ENCODE peak calls at places on chromosome 17, in ten cellular contexts. G is CD8-positive, alpha-beta T cell; N is left ventricle myocardium inferior; D is Peyer's patch; F is aorta; M is body of pancreas; B is A549; P is CD8-positive, alpha-beta memory T cell; R is mucosa of descending colon; Y is MM.1S. X is an unnamed sample. For H3K4me1, the result is how much of the 10 kb centered on the place peaks cover.

GRCh38 chr17:7328840-7329359 is at the start of gene NEURL4:
- DNase-seq in G (peak), N (no peak), D (peak), F (no peak), M (no peak), B (peak), P (no peak), R (no peak), Y (peak), X (no peak)

GRCh38 chr17:50687200-50688066 is 20.3 kb downstream of the ANKRD40 start:
- DNase-seq in G (no peak), N (no peak), D (no peak), F (no peak), M (no peak), B (no peak), P (no peak), R (no peak), Y (no peak), X (peak)

GRCh38 chr17:81386646-81387234 is 8.5 kb upstream of the BAHCC1 start:
- DNase-seq in G (no peak), N (peak), D (no peak), F (no peak), M (peak), B (no peak), P (no peak), R (peak), Y (no peak), X (no peak)

GRCh38 chr17:67044016-67044772 is at the start of gene CACNG1:
- DNase-seq in G (no peak), N (no peak), D (no peak), F (no peak), M (no peak), B (no peak), P (no peak), R (no peak), Y (no peak), X (no peak)

GRCh38 chr17:42214156-42214555 is 19.9 kb upstream of the GHDC start:
- DNase-seq in G (no peak), N (no peak), D (no peak), F (no peak), M (no peak), B (no peak), P (no peak), R (no peak), Y (no peak), X (no peak)

GRCh38 chr17:44083250-44083849 is 12.8 kb downstream of the G6PC3 start:
- DNase-seq in G (no peak), N (no peak), D (no peak), F (no peak), M (no peak), B (peak), P (no peak), R (no peak), Y (no peak), X (peak)

GRCh38 chr17:4433515-4434031 is at the start of gene SPNS3:
- DNase-seq in G (peak), N (no peak), D (peak), F (no peak), M (peak), B (no peak), P (peak), R (no peak), Y (peak), X (no peak)

GRCh38 chr17:46057366-46057765 is 58.3 kb downstream of the STH start:
- DNase-seq in G (no peak), N (no peak), D (no peak), F (no peak), M (peak), B (peak), P (no peak), R (no peak), Y (no peak), X (no peak)

GRCh38 chr17:10499950-10500349 is 18.4 kb downstream of the MYH1 start:
- DNase-seq in G (no peak), N (no peak), D (no peak), F (no peak), M (no peak), B (no peak), P (no peak), R (no peak), Y (no peak), X (no peak)

GRCh38 chr17:34503804-34504203 is 75.6 kb upstream of the TMEM132E start:
- DNase-seq in G (no peak), N (peak), D (peak), F (no peak), M (peak), B (no peak), P (no peak), R (no peak), Y (peak), X (no peak)

GRCh38 chr17:6066183-6066948 is 3.8 kb upstream of the WSCD1 start:
- DNase-seq in G (no peak), N (no peak), D (no peak), F (no peak), M (no peak), B (peak), P (no peak), R (no peak), Y (no peak), X (no peak)

GRCh38 chr17:47654991-47655390 is 5.3 kb downstream of the KPNB1 start:
- DNase-seq in G (no peak), N (no peak), D (no peak), F (no peak), M (no peak), B (no peak), P (no peak), R (no peak), Y (no peak), X (no peak)

GRCh38 chr17:9228408-9229159 is 207.3 kb downstream of the NTN1 start:
- DNase-seq in G (no peak), N (no peak), D (no peak), F (no peak), M (peak), B (no peak), P (no peak), R (no peak), Y (no peak), X (no peak)

GRCh38 chr17:38317081-38317480 is 20.1 kb downstream of the MRPL45 start:
- DNase-seq in G (no peak), N (no peak), D (no peak), F (no peak), M (no peak), B (no peak), P (no peak), R (no peak), Y (no peak), X (no peak)

GRCh38 chr17:38320482-38320881 is 23.3 kb downstream of the GPR179 start:
- DNase-seq in G (no peak), N (no peak), D (no peak), F (no peak), M (no peak), B (no peak), P (no peak), R (no peak), Y (no peak), X (no peak)

GRCh38 chr17:38315497-38315896 is 18.5 kb downstream of the MRPL45 start:
- DNase-seq in G (no peak), N (no peak), D (no peak), F (no peak), M (no peak), B (no peak), P (no peak), R (no peak), Y (no peak), X (no peak)
- H3K4me1 ChIP-seq in G (under half), N (under half), D (under half), F (under half), M (under half), B (under half), P (under half), R (under half), Y (under half), X (under half)

DNA sequence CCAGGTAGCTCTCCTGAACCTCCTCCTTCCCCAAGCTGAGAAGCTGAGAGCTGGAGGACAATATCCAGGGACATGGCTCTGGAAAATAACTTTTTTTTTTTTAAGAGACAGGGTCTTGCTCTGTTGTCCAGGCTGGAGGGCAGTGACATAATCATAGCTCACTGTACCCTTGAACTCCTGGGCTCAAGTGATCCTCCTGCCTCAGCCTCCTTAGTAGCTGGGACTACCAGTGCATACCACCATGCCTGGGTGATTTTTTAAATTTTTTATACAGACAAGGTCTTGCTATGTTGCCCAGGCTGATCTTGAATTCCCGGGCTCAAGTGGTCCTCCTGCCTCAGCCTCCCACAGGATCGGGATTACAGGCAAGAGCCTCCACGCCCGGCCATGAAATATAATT is 6.2 kb downstream of the SLC46A1 start:
- DNase-seq in G (no peak), N (no peak), D (no peak), F (no peak), M (no peak), B (no peak), P (no peak), R (no peak), Y (no peak), X (no peak)
- H3K4me3 ChIP-seq in G (no peak), N (no peak), D (no peak), F (no peak), M (no peak), B (no peak), P (no peak), R (no peak), Y (no peak), X (no peak)

GRCh38 chr17:82495844-82496528 is 23.5 kb upstream of the FOXK2 start:
- DNase-seq in G (no peak), N (no peak), D (no peak), F (no peak), M (no peak), B (no peak), P (no peak), R (peak), Y (no peak), X (no peak)
- H3K4me1 ChIP-seq in G (under half), N (under half), D (under half), F (under half), M (under half), B (under half), P (under half), R (under half), Y (under half), X (under half)

DNA sequence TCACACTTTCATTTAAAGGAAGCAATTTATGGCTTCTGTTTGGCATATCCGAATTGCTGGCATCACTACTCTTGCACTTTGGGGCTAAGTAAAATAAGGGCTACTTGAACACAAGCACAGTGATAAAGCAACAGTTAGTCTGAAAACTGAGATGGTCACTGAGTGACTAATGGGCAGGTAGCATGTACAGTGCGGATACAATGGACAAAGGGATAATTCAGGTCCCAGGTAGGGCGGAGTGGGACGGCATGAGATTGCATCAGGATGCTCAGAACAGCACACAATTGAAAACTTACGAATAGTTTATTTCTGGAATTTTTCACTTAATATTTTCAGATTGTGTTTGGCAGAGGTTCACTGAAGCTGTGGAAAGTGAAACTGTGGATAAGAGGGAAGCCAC is 9.2 kb upstream of the SMIM36 start:
- DNase-seq in G (no peak), N (no peak), D (no peak), F (no peak), M (no peak), B (no peak), P (no peak), R (no peak), Y (no peak), X (no peak)
- H3K4me3 ChIP-seq in G (no peak), N (no peak), D (no peak), F (no peak), M (no peak), B (no peak), P (no peak), R (no peak), Y (no peak), X (no peak)

GRCh38 chr17:40614431-40615294 is 33.0 kb downstream of the SMARCE1 start:
- DNase-seq in G (no peak), N (no peak), D (no peak), F (no peak), M (no peak), B (no peak), P (no peak), R (no peak), Y (no peak), X (no peak)
- H3K4me1 ChIP-seq in G (half or more), N (under half), D (under half), F (under half), M (under half), B (under half), P (half or more), R (under half), Y (under half), X (under half)

X was measured in BE2C.